ENCODE peak calls at places on chromosomes 13 and 19, in four cellular contexts. B is brain microvascular endothelial cell; M is Daoy; F is stimulated activated CD4-positive, alpha-beta T cell treated with anti-CD3 and anti-CD28 coated beads, Interleukin-12 subunit alpha, Interleukin-12 subunit beta, amount 100 ng/mL, for 48 hours. D is an unnamed sample.
A peak's percentile ranks its signal among the peaks of the same experiment; 100 is the strongest.

GRCh38 chr19:33288666-33289065 is 13.7 kb downstream of the CEBPA start:
- DNase-seq in M (no peak), F (no peak), B (no peak), D (no peak)

GRCh38 chr13:21152251-21152899 is 24.0 kb downstream of the SKA3 start:
- DNase-seq in M (no peak), F (no peak), B (no peak), D (no peak)

GRCh38 chr13:110329798-110330461 is 22.8 kb downstream of the COL4A2 start:
- DNase-seq in F (no peak), M (peak; percentile 76), B (peak; percentile 89), D (peak; percentile 58)

GRCh38 chr13:109150691-109151090 is 521.3 kb downstream of the MYO16 start:
- DNase-seq in F (no peak), B (no peak), M (no peak), D (no peak)

GRCh38 chr13:97648171-97648880 is 214.4 kb downstream of the RAP2A start:
- DNase-seq in M (no peak), B (peak; percentile 37), F (no peak), D (no peak)

GRCh38 chr13:79880820-79881219 is 399.9 kb downstream of the NDFIP2 start:
- DNase-seq in B (no peak), F (no peak), M (no peak), D (no peak)

GRCh38 chr13:24011266-24011665 is 114.0 kb upstream of the C1QTNF9B start:
- DNase-seq in B (no peak), F (no peak), M (no peak), D (no peak)

GRCh38 chr13:50006426-50007135 is 8.7 kb upstream of the KCNRG start:
- DNase-seq in M (no peak), F (no peak), B (no peak), D (no peak)

GRCh38 chr19:32404939-32405430 is 585 bp upstream of the DPY19L3 start:
- DNase-seq in B (peak; percentile 20), F (no peak), M (peak; percentile 49), D (peak; percentile 81)

GRCh38 chr13:51832471-51833152 is 12.4 kb downstream of the TMEM272 start:
- DNase-seq in B (no peak), F (no peak), M (peak; percentile 24), D (peak; percentile 59)

GRCh38 chr13:97715763-97716162 is 237.7 kb upstream of the IPO5 start:
- DNase-seq in M (no peak), F (no peak), B (no peak), D (no peak)

GRCh38 chr19:31648347-31648746 is 299.1 kb upstream of the TSHZ3 start:
- DNase-seq in B (peak; percentile 46), M (peak; percentile 76), F (no peak), D (no peak)

GRCh38 chr13:113777311-113778260 is 18.6 kb downstream of the TMEM255B start:
- DNase-seq in F (no peak), B (no peak), M (no peak), D (no peak)

GRCh38 chr19:6064016-6064702 is 46.1 kb downstream of the RFX2 start:
- DNase-seq in F (no peak), M (peak; percentile 44), B (no peak), D (no peak)

GRCh38 chr13:43516401-43516826 is 270.4 kb downstream of the ENOX1 start:
- DNase-seq in M (no peak), B (no peak), F (no peak), D (no peak)

GRCh38 chr13:76860706-76861105 is 25.5 kb downstream of the KCTD12 start:
- DNase-seq in M (no peak), B (no peak), F (no peak), D (no peak)

GRCh38 chr13:112722433-112723250 is 32.8 kb downstream of the ATP11A start:
- DNase-seq in F (no peak), B (peak; percentile 76), M (peak; percentile 77), D (peak; percentile 80)

GRCh38 chr13:34391071-34391470 is 551.0 kb upstream of the NBEA start:
- DNase-seq in F (no peak), B (peak; percentile 60), M (peak; percentile 24), D (no peak)

GRCh38 chr13:57666554-57666953 is 35.0 kb downstream of the PCDH17 start:
- DNase-seq in F (no peak), M (no peak), B (no peak), D (no peak)

GRCh38 chr13:69474286-69474685 is 633.3 kb upstream of the ATXN8OS start:
- DNase-seq in B (no peak), M (peak; percentile 0), F (no peak), D (no peak)

GRCh38 chr19:15680478-15680877 is 7.6 kb downstream of the CYP4F12 start:
- DNase-seq in F (no peak), M (no peak), B (no peak), D (no peak)

GRCh38 chr13:114038211-114038613 is 64.3 kb upstream of the C13orf46 start:
- DNase-seq in F (no peak), B (no peak), M (no peak), D (no peak)

GRCh38 chr19:41334793-41335192 is 18.9 kb downstream of the TGFB1 start:
- DNase-seq in M (no peak), B (no peak), F (no peak), D (no peak)

GRCh38 chr13:40344270-40345148 is 321.9 kb downstream of the FOXO1 start:
- DNase-seq in B (no peak), F (no peak), M (no peak), D (no peak)

GRCh38 chr13:70390968-70391367 is 282.7 kb upstream of the KLHL1 start:
- DNase-seq in B (no peak), F (no peak), M (no peak), D (no peak)

GRCh38 chr19:51508059-51508733 is 6.6 kb upstream of the SIGLEC12 start:
- DNase-seq in B (no peak), M (no peak), F (no peak), D (no peak)

GRCh38 chr13:40148103-40148502 is 492.6 kb downstream of the COG6 start:
- DNase-seq in F (no peak), B (no peak), M (no peak), D (no peak)

GRCh38 chr13:100694722-100695644 is 20.4 kb upstream of the TMTC4 start:
- DNase-seq in F (no peak), B (peak; percentile 61), M (peak; percentile 75), D (no peak)